ENCODE peak calls at places on chromosome 12, in six cellular contexts. One of them, this sample, is unnamed. For H3K9me3, the result is how much of the 10 kb centered on the place peaks cover.

GRCh38 chr12:113660941-113661340 is 189.3 kb upstream of the LHX5 start:
- DNase-seq in stomach: no peak
- DNase-seq in IMR-90: no peak
- DNase-seq in Karpas-422: no peak
- DNase-seq in CD8-positive, alpha-beta T cell: no peak
- DNase-seq in A549: no peak
- DNase-seq in this sample: no peak

GRCh38 chr12:661720-662486 is 1.3 kb downstream of the NINJ2 start:
- DNase-seq in stomach: no peak
- DNase-seq in IMR-90: no peak
- DNase-seq in Karpas-422: no peak
- DNase-seq in CD8-positive, alpha-beta T cell: no peak
- DNase-seq in A549: no peak
- DNase-seq in this sample: no peak

GRCh38 chr12:94670075-94670474 is 19.7 kb upstream of the TMCC3 start:
- DNase-seq in stomach: no peak
- DNase-seq in IMR-90: no peak
- DNase-seq in Karpas-422: no peak
- DNase-seq in CD8-positive, alpha-beta T cell: no peak
- DNase-seq in A549: no peak
- DNase-seq in this sample: no peak

GRCh38 chr12:51441583-51441982 is 17.0 kb downstream of the SLC4A8 start:
- DNase-seq in stomach: no peak
- DNase-seq in IMR-90: peak
- DNase-seq in Karpas-422: no peak
- DNase-seq in CD8-positive, alpha-beta T cell: no peak
- DNase-seq in A549: no peak
- DNase-seq in this sample: no peak

GRCh38 chr12:44446181-44446580 is 429.9 kb downstream of the NELL2 start:
- DNase-seq in stomach: no peak
- DNase-seq in IMR-90: no peak
- DNase-seq in Karpas-422: no peak
- DNase-seq in CD8-positive, alpha-beta T cell: no peak
- DNase-seq in A549: no peak
- DNase-seq in this sample: no peak

GRCh38 chr12:39294712-39295111 is 148.2 kb downstream of the KIF21A start:
- DNase-seq in stomach: no peak
- DNase-seq in IMR-90: no peak
- DNase-seq in Karpas-422: no peak
- DNase-seq in CD8-positive, alpha-beta T cell: no peak
- DNase-seq in A549: no peak
- DNase-seq in this sample: no peak

GRCh38 chr12:79422060-79422812 is 268.5 kb downstream of the PAWR start:
- DNase-seq in stomach: no peak
- DNase-seq in IMR-90: no peak
- DNase-seq in Karpas-422: no peak
- DNase-seq in CD8-positive, alpha-beta T cell: no peak
- DNase-seq in A549: no peak
- DNase-seq in this sample: no peak

GRCh38 chr12:44225128-44225527 is 389.2 kb downstream of the TMEM117 start:
- DNase-seq in stomach: no peak
- DNase-seq in IMR-90: no peak
- DNase-seq in Karpas-422: no peak
- DNase-seq in CD8-positive, alpha-beta T cell: no peak
- DNase-seq in A549: no peak
- DNase-seq in this sample: no peak

GRCh38 chr12:112170376-112170775 is 45.0 kb downstream of the TRAFD1 start:
- DNase-seq in stomach: no peak
- DNase-seq in IMR-90: no peak
- DNase-seq in Karpas-422: peak
- DNase-seq in CD8-positive, alpha-beta T cell: peak
- DNase-seq in A549: peak
- DNase-seq in this sample: peak

GRCh38 chr12:55820679-55821078 is 2.8 kb downstream of the ORMDL2 start:
- DNase-seq in stomach: no peak
- DNase-seq in IMR-90: no peak
- DNase-seq in Karpas-422: no peak
- DNase-seq in CD8-positive, alpha-beta T cell: no peak
- DNase-seq in A549: peak
- DNase-seq in this sample: no peak

GRCh38 chr12:106126441-106127288 is 12.1 kb downstream of the NUAK1 start:
- DNase-seq in stomach: no peak
- DNase-seq in IMR-90: peak
- DNase-seq in Karpas-422: no peak
- DNase-seq in CD8-positive, alpha-beta T cell: no peak
- DNase-seq in A549: peak
- DNase-seq in this sample: no peak

GRCh38 chr12:81835783-81836182 is 76.6 kb upstream of the PPFIA2 start:
- DNase-seq in stomach: no peak
- DNase-seq in IMR-90: no peak
- DNase-seq in Karpas-422: no peak
- DNase-seq in CD8-positive, alpha-beta T cell: no peak
- DNase-seq in A549: no peak
- DNase-seq in this sample: no peak

GRCh38 chr12:120758798-120759590 is 33.4 kb downstream of the ACADS start:
- DNase-seq in stomach: no peak
- DNase-seq in IMR-90: no peak
- DNase-seq in Karpas-422: no peak
- DNase-seq in CD8-positive, alpha-beta T cell: no peak
- DNase-seq in A549: no peak
- DNase-seq in this sample: no peak

GRCh38 chr12:44930972-44931600 is 55.0 kb upstream of the NELL2 start:
- DNase-seq in stomach: no peak
- DNase-seq in IMR-90: peak
- DNase-seq in Karpas-422: peak
- DNase-seq in CD8-positive, alpha-beta T cell: no peak
- DNase-seq in A549: peak
- DNase-seq in this sample: peak

GRCh38 chr12:101696477-101697196 is 803 bp upstream of the CHPT1 start:
- DNase-seq in stomach: peak
- DNase-seq in IMR-90: no peak
- DNase-seq in Karpas-422: no peak
- DNase-seq in CD8-positive, alpha-beta T cell: peak
- DNase-seq in A549: no peak
- DNase-seq in this sample: peak

GRCh38 chr12:98870521-98870920 is 225.4 kb downstream of the APAF1 start:
- DNase-seq in stomach: no peak
- DNase-seq in IMR-90: no peak
- DNase-seq in Karpas-422: peak
- DNase-seq in CD8-positive, alpha-beta T cell: no peak
- DNase-seq in A549: no peak
- DNase-seq in this sample: no peak

GRCh38 chr12:47838286-47838931 is 18.7 kb upstream of the HDAC7 start:
- DNase-seq in stomach: no peak
- DNase-seq in IMR-90: peak
- DNase-seq in Karpas-422: peak
- DNase-seq in CD8-positive, alpha-beta T cell: peak
- DNase-seq in A549: peak
- DNase-seq in this sample: no peak

GRCh38 chr12:5430639-5431603 is 987 bp upstream of the NTF3 start:
- DNase-seq in stomach: no peak
- DNase-seq in IMR-90: peak
- DNase-seq in Karpas-422: no peak
- DNase-seq in CD8-positive, alpha-beta T cell: no peak
- DNase-seq in A549: no peak
- DNase-seq in this sample: no peak

GRCh38 chr12:24198936-24199644 is 249.6 kb upstream of the SOX5 start:
- DNase-seq in stomach: no peak
- DNase-seq in IMR-90: no peak
- DNase-seq in Karpas-422: no peak
- DNase-seq in CD8-positive, alpha-beta T cell: no peak
- DNase-seq in A549: no peak
- DNase-seq in this sample: no peak

GRCh38 chr12:116924558-116925453 is 14.1 kb downstream of the FBXW8 start:
- DNase-seq in stomach: no peak
- DNase-seq in IMR-90: peak
- DNase-seq in Karpas-422: no peak
- DNase-seq in CD8-positive, alpha-beta T cell: peak
- DNase-seq in A549: peak
- DNase-seq in this sample: no peak

GRCh38 chr12:103858335-103858734 is 17.3 kb upstream of the NT5DC3 start:
- DNase-seq in stomach: no peak
- DNase-seq in IMR-90: no peak
- DNase-seq in Karpas-422: no peak
- DNase-seq in CD8-positive, alpha-beta T cell: no peak
- DNase-seq in A549: no peak
- DNase-seq in this sample: no peak

GRCh38 chr12:5442251-5443006 is 10.5 kb downstream of the NTF3 start:
- DNase-seq in stomach: no peak
- DNase-seq in IMR-90: peak
- DNase-seq in Karpas-422: peak
- DNase-seq in CD8-positive, alpha-beta T cell: no peak
- DNase-seq in A549: peak
- DNase-seq in this sample: peak

GRCh38 chr12:96395236-96395635 is 5.0 kb downstream of the CDK17 start:
- DNase-seq in stomach: no peak
- DNase-seq in IMR-90: no peak
- DNase-seq in Karpas-422: no peak
- DNase-seq in CD8-positive, alpha-beta T cell: no peak
- DNase-seq in A549: no peak
- DNase-seq in this sample: no peak

GRCh38 chr12:6330192-6330591 is 11.7 kb downstream of the TNFRSF1A start:
- DNase-seq in stomach: no peak
- DNase-seq in IMR-90: no peak
- DNase-seq in Karpas-422: peak
- DNase-seq in CD8-positive, alpha-beta T cell: no peak
- DNase-seq in A549: no peak
- DNase-seq in this sample: no peak

GRCh38 chr12:97944576-97944975 is 482.0 kb downstream of the RMST start:
- DNase-seq in stomach: no peak
- DNase-seq in IMR-90: no peak
- DNase-seq in Karpas-422: no peak
- DNase-seq in CD8-positive, alpha-beta T cell: no peak
- DNase-seq in A549: no peak
- DNase-seq in this sample: no peak

GRCh38 chr12:100123316-100124095 is 19.2 kb downstream of the BLTP3B start:
- DNase-seq in stomach: no peak
- DNase-seq in IMR-90: no peak
- DNase-seq in Karpas-422: no peak
- DNase-seq in CD8-positive, alpha-beta T cell: no peak
- DNase-seq in A549: no peak
- DNase-seq in this sample: no peak

GRCh38 chr12:111870216-111870615 is 28.2 kb downstream of the MAPKAPK5 start:
- DNase-seq in stomach: no peak
- DNase-seq in IMR-90: no peak
- DNase-seq in Karpas-422: no peak
- DNase-seq in CD8-positive, alpha-beta T cell: no peak
- DNase-seq in A549: no peak
- DNase-seq in this sample: no peak

DNA sequence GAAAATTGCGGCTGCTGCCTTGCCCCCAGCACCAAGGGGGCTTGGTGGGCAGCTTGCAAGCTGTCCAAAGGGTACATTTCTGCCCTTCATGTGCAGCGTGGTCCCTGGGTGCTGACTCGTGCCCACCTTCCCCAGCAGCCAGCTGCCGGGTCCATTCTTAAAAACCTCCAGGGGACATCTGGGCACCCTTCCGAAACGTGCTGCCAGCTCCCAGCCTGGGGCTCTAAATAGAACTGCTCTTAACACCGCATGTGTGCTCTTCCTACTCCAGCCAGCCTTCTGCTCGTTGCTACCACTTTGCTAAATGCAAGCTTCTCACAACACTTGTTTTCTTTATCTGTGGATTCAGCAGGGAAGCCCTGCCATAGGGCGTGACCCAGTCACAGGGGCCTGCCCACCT is 66.0 kb downstream of the RIMBP2 start:
- DNase-seq in stomach: no peak
- DNase-seq in IMR-90: no peak
- DNase-seq in Karpas-422: no peak
- DNase-seq in CD8-positive, alpha-beta T cell: no peak
- DNase-seq in A549: no peak
- DNase-seq in this sample: no peak
- H3K9me3 ChIP-seq in stomach: under half
- H3K9me3 ChIP-seq in IMR-90: under half
- H3K9me3 ChIP-seq in Karpas-422: under half
- H3K9me3 ChIP-seq in CD8-positive, alpha-beta T cell: under half
- H3K9me3 ChIP-seq in A549: under half
- H3K9me3 ChIP-seq in this sample: under half

DNA sequence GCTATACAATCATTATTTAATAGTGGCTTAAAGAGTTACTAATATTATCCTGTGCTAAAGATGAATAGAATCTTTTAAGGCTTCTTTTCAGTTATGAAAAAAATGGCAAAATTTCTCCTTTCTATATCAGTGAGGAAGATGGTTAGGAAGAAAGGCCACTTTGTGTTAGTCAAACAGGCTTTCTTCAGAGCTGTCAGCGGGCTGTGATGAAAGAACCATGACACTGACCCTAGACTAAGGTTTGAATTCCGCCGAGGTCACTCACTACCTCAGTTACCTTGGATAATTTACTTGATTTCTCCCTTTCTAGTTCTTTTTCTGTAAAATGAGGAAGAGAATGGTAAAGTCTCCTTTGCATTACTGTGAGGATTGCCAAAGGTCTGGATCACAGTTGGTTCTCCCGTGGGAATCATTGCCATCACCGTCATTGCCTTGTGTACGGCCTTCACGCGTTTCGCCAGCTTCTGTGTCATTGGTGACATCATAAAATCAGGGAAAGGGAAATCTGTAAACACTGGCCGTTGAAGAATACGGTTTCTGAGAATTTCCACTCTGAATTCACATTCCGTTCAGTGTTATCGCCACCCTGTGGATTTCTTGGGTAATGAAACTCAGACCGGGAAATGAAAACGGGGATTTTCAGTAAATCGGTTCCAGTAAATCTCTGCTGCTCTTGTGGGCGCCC is 26.7 kb upstream of the YBX3 start:
- DNase-seq in stomach: peak
- DNase-seq in IMR-90: peak
- DNase-seq in Karpas-422: peak
- DNase-seq in CD8-positive, alpha-beta T cell: peak
- DNase-seq in A549: peak
- DNase-seq in this sample: peak
- H3K4me3 ChIP-seq in stomach: no peak
- H3K4me3 ChIP-seq in IMR-90: peak
- H3K4me3 ChIP-seq in Karpas-422: no peak
- H3K4me3 ChIP-seq in CD8-positive, alpha-beta T cell: no peak
- H3K4me3 ChIP-seq in A549: peak
- H3K4me3 ChIP-seq in this sample: peak

DNA sequence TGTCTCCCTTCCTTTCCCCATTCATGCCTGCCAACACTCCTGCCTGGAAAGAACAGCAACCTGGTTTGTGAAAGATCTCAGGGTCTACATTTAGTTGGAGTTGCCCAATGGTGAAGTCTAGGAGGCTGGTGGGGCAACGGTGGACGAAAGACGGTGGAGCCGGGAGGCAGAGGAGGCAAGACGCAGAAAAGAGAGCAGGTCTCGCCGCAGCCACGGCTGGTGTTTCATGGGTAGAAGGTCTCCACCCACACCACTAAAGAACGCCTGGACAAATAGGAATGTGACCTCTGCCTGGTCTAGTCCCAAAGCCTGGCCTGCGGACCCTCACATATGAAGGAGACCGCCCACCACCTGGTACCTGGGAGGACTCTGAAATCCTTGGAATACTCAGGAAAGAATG is 185.6 kb downstream of the ALG10 start:
- DNase-seq in stomach: no peak
- DNase-seq in IMR-90: no peak
- DNase-seq in Karpas-422: no peak
- DNase-seq in CD8-positive, alpha-beta T cell: no peak
- DNase-seq in A549: no peak
- DNase-seq in this sample: no peak
- H3K9me3 ChIP-seq in stomach: under half
- H3K9me3 ChIP-seq in IMR-90: half or more
- H3K9me3 ChIP-seq in Karpas-422: under half
- H3K9me3 ChIP-seq in CD8-positive, alpha-beta T cell: under half
- H3K9me3 ChIP-seq in A549: under half
- H3K9me3 ChIP-seq in this sample: under half

GRCh38 chr12:122067966-122068365 is 10.6 kb upstream of the MLXIP start:
- DNase-seq in stomach: peak
- DNase-seq in IMR-90: peak
- DNase-seq in Karpas-422: peak
- DNase-seq in CD8-positive, alpha-beta T cell: peak
- DNase-seq in A549: no peak
- DNase-seq in this sample: no peak
- H3K4me3 ChIP-seq in stomach: no peak
- H3K4me3 ChIP-seq in IMR-90: no peak
- H3K4me3 ChIP-seq in Karpas-422: no peak
- H3K4me3 ChIP-seq in CD8-positive, alpha-beta T cell: peak
- H3K4me3 ChIP-seq in A549: no peak
- H3K4me3 ChIP-seq in this sample: no peak

This sample was measured in Caco-2.